ENCODE peak calls at places on chromosome 2, in seven cellular contexts. Z is WERI-Rb-1; Q is CD4-positive, alpha-beta T cell; L is BJ; C is uterus; Y is endothelial cell; G is astrocyte of the cerebellum. M is an unnamed sample.

GRCh38 chr2:63580651-63581050 is 7.6 kb downstream of the WDPCP start:
- DNase-seq in Z (no peak), Q (no peak), C (no peak), Y (no peak), L (no peak), G (no peak), M (no peak)

GRCh38 chr2:166520604-166521003 is 26.6 kb upstream of the SCN7A start:
- DNase-seq in Z (no peak), G (no peak), L (no peak), C (no peak), Y (no peak), Q (no peak), M (no peak)

GRCh38 chr2:138922973-138923563 is 142.9 kb upstream of the NXPH2 start:
- DNase-seq in Y (no peak), L (no peak), Q (no peak), Z (no peak), C (no peak), G (peak; percentile 34), M (no peak)

GRCh38 chr2:200077838-200078237 is 122.5 kb downstream of the MAIP1 start:
- DNase-seq in Y (no peak), L (no peak), C (no peak), Q (no peak), Z (no peak), G (no peak), M (no peak)

GRCh38 chr2:241771286-241772062 is 5.1 kb upstream of the GAL3ST2 start:
- DNase-seq in L (no peak), Y (no peak), C (peak; percentile 63), Q (no peak), Z (peak; percentile 92), G (no peak), M (no peak)

GRCh38 chr2:239444626-239445625 is 44.1 kb upstream of the HDAC4 start:
- DNase-seq in L (no peak), C (no peak), Q (no peak), Y (no peak), G (no peak), Z (no peak), M (no peak)

GRCh38 chr2:63891488-63892030 is 49.9 kb downstream of the UGP2 start:
- DNase-seq in G (no peak), Z (no peak), Q (no peak), Y (no peak), L (no peak), C (no peak), M (no peak)

GRCh38 chr2:3453196-3453845 is 66.0 kb downstream of the ADI1 start:
- DNase-seq in Q (no peak), Y (no peak), L (no peak), G (no peak), C (no peak), Z (no peak), M (no peak)

GRCh38 chr2:28565033-28565432 is 69.2 kb downstream of the PLB1 start:
- DNase-seq in Y (no peak), Z (no peak), L (no peak), G (no peak), Q (no peak), C (no peak), M (no peak)

GRCh38 chr2:238202326-238203103 is 980 bp downstream of the ILKAP start:
- DNase-seq in Q (no peak), L (no peak), Y (no peak), C (no peak), Z (peak; percentile 31), G (no peak), M (no peak)

GRCh38 chr2:231800493-231801091 is 14.3 kb downstream of the COPS7B start:
- DNase-seq in Z (peak; percentile 48), G (no peak), L (no peak), Y (peak; percentile 63), Q (peak; percentile 26), C (no peak), M (peak; percentile 70)

GRCh38 chr2:10914272-10914693 is 2.5 kb downstream of the KCNF1 start:
- DNase-seq in C (no peak), Z (no peak), L (no peak), Y (peak; percentile 42), Q (no peak), G (no peak), M (no peak)
- TF ChIP-seq CTCF in C (no peak), Z (peak; percentile 49), L (peak; percentile 29), Y (no peak), Q (no peak), G (peak; percentile 47), M (no peak)

DNA sequence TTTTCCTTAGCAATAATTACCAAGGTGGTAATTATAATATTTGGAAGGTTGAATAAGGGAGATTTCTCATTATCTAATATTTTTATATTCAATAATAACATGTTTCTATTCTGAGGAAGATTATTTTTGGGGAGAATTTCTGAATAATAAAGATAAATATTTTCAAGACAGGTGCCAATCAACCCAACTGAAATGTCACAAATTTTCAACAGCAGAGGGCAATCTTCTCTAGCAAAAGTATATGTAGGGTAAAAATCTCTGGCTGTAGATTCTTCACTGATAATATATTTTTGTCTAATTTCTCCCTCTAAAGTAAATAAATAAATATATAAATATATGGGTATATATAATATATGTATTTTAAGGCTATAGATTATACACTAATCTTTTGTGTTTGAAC is 1187.2 kb upstream of the CRIM1 start:
- DNase-seq in G (no peak), Y (no peak), Z (no peak), C (no peak), Q (no peak), L (no peak), M (no peak)
- TF ChIP-seq CTCF in G (no peak), Y (peak; percentile 12), Z (no peak), C (no peak), Q (no peak), L (no peak), M (no peak)

DNA sequence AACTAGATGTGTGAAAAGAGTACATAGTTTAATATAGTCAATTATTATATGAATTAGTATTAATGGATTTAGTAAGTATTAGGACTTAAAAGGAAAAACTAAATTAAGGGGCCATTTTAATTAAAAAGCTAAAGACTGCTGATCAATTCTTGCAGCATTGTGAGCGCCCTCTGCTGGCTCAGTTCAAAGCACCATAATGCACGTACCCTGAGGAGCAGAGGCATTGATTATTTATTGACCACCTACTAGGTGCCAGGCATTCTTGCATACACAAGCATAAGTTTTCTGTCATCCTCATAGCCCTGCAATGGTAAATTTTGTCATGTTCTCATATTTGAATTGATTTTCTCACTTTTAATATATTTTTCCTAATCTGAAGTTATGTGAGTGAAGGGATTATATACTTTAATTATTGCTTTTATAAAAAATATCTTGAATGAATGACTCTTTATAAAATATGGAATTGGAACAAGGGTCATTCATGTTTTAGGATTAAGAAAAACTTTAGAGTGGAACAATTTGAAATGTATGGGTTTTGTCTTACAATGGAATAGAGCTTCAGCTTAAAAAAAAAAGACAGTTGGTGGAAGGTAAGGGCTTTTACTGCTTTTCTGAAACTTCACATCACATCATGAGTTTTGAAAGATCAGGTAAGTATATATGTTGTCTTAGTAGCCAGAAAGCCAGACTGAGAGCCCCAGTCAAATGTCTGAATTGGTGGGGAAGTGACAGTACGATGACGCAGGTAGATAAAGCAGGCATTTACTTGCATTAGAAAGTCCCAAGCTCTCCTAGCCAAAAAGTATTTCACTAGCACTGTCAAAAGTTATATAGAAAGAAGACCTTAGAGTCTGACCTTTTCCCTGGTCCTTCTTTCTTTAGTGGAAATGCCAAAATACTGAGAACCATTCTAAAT is 9.7 kb downstream of the ITGA4 start:
- DNase-seq in L (no peak), G (peak; percentile 39), Y (peak; percentile 68), C (peak; percentile 23), Q (peak; percentile 73), Z (peak; percentile 66), M (peak; percentile 75)
- TF ChIP-seq CTCF in L (peak; percentile 77), G (peak; percentile 87), Y (peak; percentile 80), C (peak; percentile 56), Q (peak; percentile 94), Z (peak; percentile 66), M (peak; percentile 87)

GRCh38 chr2:30500699-30501098 is 53.7 kb downstream of the LCLAT1 start:
- DNase-seq in G (no peak), Q (no peak), Y (no peak), L (no peak), C (no peak), Z (no peak), M (no peak)

GRCh38 chr2:30502310-30502709 is 55.3 kb downstream of the LCLAT1 start:
- DNase-seq in L (no peak), G (no peak), C (no peak), Q (no peak), Z (no peak), Y (no peak), M (no peak)

GRCh38 chr2:30503692-30504076 is 56.6 kb downstream of the LCLAT1 start:
- DNase-seq in L (no peak), Q (no peak), Z (no peak), C (no peak), Y (no peak), G (no peak), M (no peak)

GRCh38 chr2:30505500-30506180 is 58.6 kb downstream of the LCLAT1 start:
- DNase-seq in C (no peak), G (no peak), Z (no peak), Q (no peak), L (no peak), Y (no peak), M (no peak)

GRCh38 chr2:30503007-30503691 is 56.1 kb downstream of the LCLAT1 start:
- DNase-seq in Q (no peak), G (no peak), C (no peak), Y (no peak), Z (no peak), L (no peak), M (no peak)
- TF ChIP-seq CTCF in Q (peak; percentile 34), G (no peak), C (no peak), Y (peak; percentile 16), Z (no peak), L (no peak), M (no peak)

DNA sequence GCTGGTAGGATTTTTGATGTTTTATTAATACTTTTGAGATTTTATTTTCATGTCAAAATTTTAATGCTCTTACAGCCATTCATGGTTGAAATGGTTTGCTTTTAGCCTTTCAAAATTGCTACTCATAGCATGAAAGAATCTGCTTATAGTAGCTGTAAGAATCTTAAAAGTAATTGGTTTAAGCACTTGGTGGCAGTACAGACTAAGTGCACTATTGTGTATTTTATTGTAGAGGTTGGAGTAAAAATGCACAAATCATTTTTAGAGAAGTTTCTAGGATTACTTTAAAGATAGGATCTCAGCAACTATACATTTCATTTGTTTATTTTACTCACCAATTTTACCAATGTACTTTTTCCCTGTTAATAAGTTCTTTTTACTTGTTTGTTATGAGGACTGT is 205.8 kb downstream of the SPAG16 start:
- DNase-seq in Z (no peak), L (no peak), Q (no peak), C (no peak), G (no peak), Y (no peak), M (no peak)
- TF ChIP-seq CTCF in Z (no peak), L (no peak), Q (no peak), C (no peak), G (no peak), Y (no peak), M (no peak)

GRCh38 chr2:46988733-46989481 is 73.3 kb upstream of the MCFD2 start:
- DNase-seq in C (no peak), Y (no peak), Q (no peak), L (no peak), Z (peak; percentile 81), G (no peak), M (peak; percentile 32)
- TF ChIP-seq CTCF in C (no peak), Y (no peak), Q (no peak), L (no peak), Z (peak; percentile 88), G (peak; percentile 39), M (peak; percentile 27)

DNA sequence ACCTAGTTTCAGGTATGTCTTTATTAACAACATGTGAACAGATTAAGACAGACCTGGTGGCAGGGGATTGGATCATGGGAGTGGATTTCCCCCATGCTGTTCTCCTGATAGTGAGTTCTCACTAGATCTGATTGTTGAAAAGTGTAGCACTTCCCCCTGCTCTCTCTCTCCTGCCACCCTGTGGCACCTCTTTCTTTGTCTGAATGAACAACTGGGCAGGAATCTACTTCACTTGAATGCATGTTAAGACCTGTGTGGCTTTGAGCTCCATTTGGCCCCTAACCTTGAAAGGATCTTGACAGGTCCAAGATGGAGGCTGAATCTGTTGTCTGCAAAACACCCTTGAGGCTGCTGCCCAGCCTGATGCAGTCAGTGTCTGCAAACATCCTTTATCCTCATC is 194.4 kb downstream of the RNF144A start:
- DNase-seq in C (no peak), Z (peak; percentile 55), L (no peak), G (no peak), Q (no peak), Y (no peak), M (no peak)
- TF ChIP-seq CTCF in C (no peak), Z (peak; percentile 44), L (no peak), G (no peak), Q (no peak), Y (no peak), M (no peak)

M was measured in nephron progenitor cell.